ENCODE peak calls at places on chromosomes 11 and 22, in eight cellular contexts. J is H9, I is endothelial cell, M is fibroblast of mammary gland, Q is colonic mucosa, X is choroid plexus epithelial cell, G is fibroblast of lung, H is astrocyte of the cerebellum. F is an unnamed sample.

GRCh38 chr22:40313007-40313406 is 33.3 kb upstream of the ADSL start:
- DNase-seq in X (no peak), J (no peak), H (no peak), Q (no peak), M (peak; percentile 31), I (no peak), G (no peak), F (no peak)

GRCh38 chr11:27423125-27423524 is 49.5 kb downstream of the LGR4 start:
- DNase-seq in H (no peak), G (peak; percentile 96), Q (peak; percentile 31), J (no peak), M (peak; percentile 87), X (peak; percentile 87), I (no peak), F (peak; percentile 87)

GRCh38 chr11:34243620-34244493 is 114.0 kb downstream of the ABTB2 start:
- DNase-seq in J (no peak), Q (peak; percentile 83), I (no peak), M (peak; percentile 51), X (peak; percentile 75), G (peak; percentile 27), H (peak; percentile 45), F (peak; percentile 85)

GRCh38 chr11:96424693-96425092 is 34.9 kb downstream of the JRKL start:
- DNase-seq in X (peak; percentile 44), I (no peak), Q (no peak), H (peak; percentile 4), J (no peak), M (peak; percentile 71), G (peak; percentile 24), F (peak; percentile 4)

GRCh38 chr11:44609028-44609782 is 43.7 kb downstream of the CD82 start:
- DNase-seq in Q (no peak), J (no peak), G (no peak), M (no peak), H (no peak), X (no peak), I (no peak), F (no peak)

GRCh38 chr11:125258626-125259025 is 94.1 kb downstream of the PKNOX2 start:
- DNase-seq in G (no peak), Q (no peak), M (no peak), H (no peak), I (no peak), J (no peak), X (no peak), F (no peak)

GRCh38 chr22:49063040-49063329 is 764.7 kb downstream of the BRD1 start:
- DNase-seq in H (no peak), M (no peak), I (no peak), X (no peak), Q (no peak), G (no peak), J (no peak), F (no peak)

GRCh38 chr22:30566125-30566524 is 8.3 kb downstream of the GAL3ST1 start:
- DNase-seq in J (no peak), X (no peak), I (no peak), Q (peak; percentile 61), M (no peak), G (no peak), H (no peak), F (no peak)

GRCh38 chr11:1057806-1058205 is 16.9 kb upstream of the MUC2 start:
- DNase-seq in G (no peak), H (no peak), J (no peak), Q (no peak), X (no peak), M (no peak), I (no peak), F (no peak)

GRCh38 chr22:49959782-49960158 is 802 bp upstream of the PIM3 start:
- DNase-seq in J (peak; percentile 72), X (peak; percentile 15), H (no peak), I (no peak), Q (peak; percentile 68), M (peak; percentile 51), G (no peak), F (peak; percentile 81)

GRCh38 chr11:124380585-124380984 is 3.7 kb downstream of the OR8B2 start:
- DNase-seq in M (no peak), Q (no peak), J (no peak), X (no peak), G (no peak), H (no peak), I (no peak), F (no peak)

GRCh38 chr22:45892681-45893461 is 84.1 kb downstream of the WNT7B start:
- DNase-seq in H (no peak), Q (no peak), I (no peak), J (no peak), X (no peak), G (no peak), M (no peak), F (no peak)

GRCh38 chr11:118918128-118918685 is 7.5 kb downstream of the BCL9L start:
- DNase-seq in J (peak; percentile 84), M (peak; percentile 95), X (peak; percentile 96), G (peak; percentile 97), H (peak; percentile 90), I (no peak), Q (peak; percentile 96), F (peak; percentile 92)

GRCh38 chr11:12245549-12245986 is 131.8 kb upstream of the PARVA start:
- DNase-seq in G (peak; percentile 41), X (no peak), H (no peak), J (no peak), I (no peak), Q (no peak), M (peak; percentile 38), F (peak; percentile 32)

GRCh38 chr22:43996170-43996980 is 27.7 kb upstream of the PARVB start:
- DNase-seq in I (peak; percentile 36), J (no peak), X (no peak), H (no peak), G (no peak), Q (peak; percentile 46), M (no peak), F (no peak)

GRCh38 chr22:30411780-30412179 is 13.8 kb upstream of the MTFP1 start:
- DNase-seq in I (no peak), J (no peak), G (no peak), M (no peak), H (no peak), X (no peak), Q (no peak), F (peak; percentile 94)

GRCh38 chr11:67468056-67468455 is 995 bp downstream of the TMEM134 start:
- DNase-seq in M (no peak), J (no peak), X (no peak), Q (peak; percentile 87), I (no peak), G (no peak), H (peak; percentile 28), F (peak; percentile 88)

GRCh38 chr11:67470337-67471002 is 1.4 kb upstream of the TMEM134 start:
- DNase-seq in M (no peak), X (no peak), I (no peak), Q (no peak), H (no peak), J (no peak), G (no peak), F (no peak)

GRCh38 chr11:67466962-67467771 is 1.9 kb downstream of the TMEM134 start:
- DNase-seq in G (no peak), H (no peak), Q (no peak), I (no peak), X (no peak), M (no peak), J (no peak), F (no peak)

GRCh38 chr11:67468509-67468834 is 579 bp downstream of the TMEM134 start:
- DNase-seq in Q (peak; percentile 61), X (no peak), J (no peak), I (peak; percentile 31), H (no peak), M (no peak), G (no peak), F (no peak)

GRCh38 chr11:67468835-67469811 is at the start of gene TMEM134:
- DNase-seq in J (peak; percentile 94), Q (peak; percentile 92), H (peak; percentile 63), X (peak; percentile 93), M (peak; percentile 87), G (peak; percentile 90), I (peak; percentile 94), F (peak; percentile 88)
- TF ChIP-seq CTCF in J (peak; percentile 55), Q (peak; percentile 26), H (peak; percentile 29), X (peak; percentile 38), M (no peak), G (no peak), I (no peak), F (peak; percentile 19)

DNA sequence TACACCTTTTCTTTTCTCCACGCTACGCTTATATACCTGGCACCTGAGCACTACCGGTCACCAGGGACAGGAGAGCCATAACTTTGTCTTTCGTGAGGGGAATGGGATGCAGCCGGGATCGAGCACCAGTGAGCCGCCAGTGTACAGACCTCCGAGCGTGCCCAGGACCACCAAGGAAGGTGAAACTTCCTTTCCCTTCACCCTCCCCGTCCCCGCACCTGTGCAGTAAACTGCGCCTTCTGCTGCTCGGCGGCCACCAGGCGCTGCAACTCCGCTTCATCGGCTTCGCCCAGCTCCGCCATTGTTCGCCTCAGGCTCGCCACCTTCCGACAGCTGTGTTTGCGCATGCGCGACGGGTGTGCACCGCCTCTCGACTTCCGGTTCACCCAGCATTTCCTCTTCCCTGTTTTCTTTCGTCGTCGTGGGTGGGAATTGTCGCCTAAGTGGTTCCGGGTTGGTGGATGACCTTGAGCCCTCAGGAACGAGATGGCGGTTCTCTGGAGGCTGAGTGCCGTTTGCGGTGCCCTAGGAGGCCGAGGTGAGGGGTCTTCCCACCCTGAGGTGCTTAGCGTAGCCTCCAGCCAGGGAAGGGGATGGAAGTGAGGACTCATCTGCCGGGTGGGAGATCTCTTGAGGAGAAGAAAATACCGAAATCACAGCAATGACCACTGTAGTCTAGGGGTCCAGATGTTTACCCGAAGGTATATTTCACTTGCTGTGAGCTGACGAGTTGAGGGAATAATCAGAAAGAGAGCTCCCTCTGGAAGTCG is at the start of the genes SDHD and TIMM8B:
- DNase-seq in I (peak; percentile 93), G (peak; percentile 98), Q (peak; percentile 97), H (peak; percentile 96), M (peak; percentile 97), J (peak; percentile 95), X (peak; percentile 98), F (peak; percentile 99)
- TF ChIP-seq CTCF in I (no peak), G (no peak), Q (no peak), H (peak; percentile 20), M (peak; percentile 24), J (peak; percentile 33), X (peak; percentile 63), F (peak; percentile 21)

DNA sequence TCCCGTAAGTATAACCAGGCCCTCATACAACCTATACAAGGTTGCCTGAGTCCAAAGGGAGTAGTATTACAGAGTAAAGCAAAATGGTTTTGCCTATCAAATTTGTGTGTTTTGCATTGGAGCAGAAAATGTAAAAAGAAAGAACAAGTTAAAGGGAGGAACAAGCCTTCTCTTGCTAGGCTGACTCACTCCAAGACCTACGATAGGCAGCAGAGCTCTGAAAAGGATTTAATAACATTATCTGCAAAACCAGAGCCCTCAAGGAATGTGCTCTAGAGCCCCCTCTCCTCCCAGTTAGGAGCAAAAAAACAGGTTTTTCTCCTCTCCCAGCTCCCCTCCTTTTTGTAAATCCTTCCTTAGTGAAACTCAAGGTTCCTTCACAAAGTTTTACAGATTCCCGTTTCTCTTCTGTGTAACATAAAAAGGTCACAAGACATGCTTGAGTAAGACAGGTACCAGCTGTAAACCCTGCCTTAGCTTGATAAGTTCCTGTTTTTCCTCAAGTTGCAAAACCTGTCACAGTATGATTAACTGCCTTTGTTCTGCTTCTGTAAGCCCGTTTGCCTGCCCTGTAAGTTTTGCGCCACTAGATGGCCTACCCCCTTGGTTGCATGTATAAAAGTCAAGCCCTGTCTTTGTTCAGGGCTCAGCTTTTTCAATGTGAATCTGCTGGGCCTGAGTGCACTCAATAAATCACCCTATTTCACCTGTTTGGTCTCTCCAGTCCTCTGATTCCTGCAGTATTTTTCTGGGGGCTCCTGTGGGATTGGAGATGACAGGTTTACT is 498.2 kb downstream of the KCNA4 start:
- DNase-seq in I (no peak), H (no peak), G (no peak), J (peak; percentile 47), X (peak; percentile 4), M (no peak), Q (no peak), F (peak; percentile 30)
- TF ChIP-seq CTCF in I (no peak), H (peak; percentile 4), G (no peak), J (peak; percentile 63), X (peak; percentile 14), M (no peak), Q (no peak), F (no peak)

GRCh38 chr11:114317738-114318137 is 21.5 kb downstream of the NNMT start:
- DNase-seq in I (peak; percentile 56), Q (peak; percentile 40), H (no peak), M (peak; percentile 65), J (peak; percentile 80), G (peak; percentile 61), X (peak; percentile 81), F (peak; percentile 59)
- TF ChIP-seq CTCF in I (no peak), Q (no peak), H (peak; percentile 58), M (peak; percentile 47), J (peak; percentile 75), G (peak; percentile 58), X (peak; percentile 65), F (peak; percentile 12)